ENCODE peak calls at places on chromosomes 11 and 22, in eight cellular contexts. One of them, this sample, is unnamed.

GRCh38 chr22:27105142-27106025 is 448.0 kb downstream of the MIAT start:
- DNase-seq in RWPE1: no peak
- DNase-seq in tibial artery: peak
- DNase-seq in neural progenitor cell: no peak
- DNase-seq in mammary epithelial cell: no peak
- DNase-seq in WERI-Rb-1: no peak
- DNase-seq in CD8-positive, alpha-beta memory T cell: no peak
- DNase-seq in pancreas: no peak
- DNase-seq in this sample: peak

GRCh38 chr11:57424802-57425564 is 1.9 kb downstream of the SLC43A3 start:
- DNase-seq in RWPE1: no peak
- DNase-seq in tibial artery: peak
- DNase-seq in neural progenitor cell: peak
- DNase-seq in mammary epithelial cell: peak
- DNase-seq in WERI-Rb-1: peak
- DNase-seq in CD8-positive, alpha-beta memory T cell: peak
- DNase-seq in pancreas: peak
- DNase-seq in this sample: peak

GRCh38 chr11:22666700-22667439 is 459 bp downstream of the GAS2 start:
- DNase-seq in RWPE1: no peak
- DNase-seq in tibial artery: no peak
- DNase-seq in neural progenitor cell: peak
- DNase-seq in mammary epithelial cell: no peak
- DNase-seq in WERI-Rb-1: peak
- DNase-seq in CD8-positive, alpha-beta memory T cell: no peak
- DNase-seq in pancreas: peak
- DNase-seq in this sample: peak

GRCh38 chr22:48204296-48204695 is 1441.8 kb downstream of the TBC1D22A start:
- DNase-seq in RWPE1: no peak
- DNase-seq in tibial artery: no peak
- DNase-seq in neural progenitor cell: no peak
- DNase-seq in mammary epithelial cell: no peak
- DNase-seq in WERI-Rb-1: no peak
- DNase-seq in CD8-positive, alpha-beta memory T cell: no peak
- DNase-seq in pancreas: no peak
- DNase-seq in this sample: no peak

GRCh38 chr11:90257158-90257525 is 34.3 kb upstream of the CHORDC1 start:
- DNase-seq in RWPE1: no peak
- DNase-seq in tibial artery: no peak
- DNase-seq in neural progenitor cell: no peak
- DNase-seq in mammary epithelial cell: no peak
- DNase-seq in WERI-Rb-1: no peak
- DNase-seq in CD8-positive, alpha-beta memory T cell: no peak
- DNase-seq in pancreas: no peak
- DNase-seq in this sample: no peak

GRCh38 chr11:65873280-65874156 is 918 bp upstream of the EFEMP2 start:
- DNase-seq in RWPE1: peak
- DNase-seq in tibial artery: peak
- DNase-seq in neural progenitor cell: peak
- DNase-seq in mammary epithelial cell: peak
- DNase-seq in WERI-Rb-1: peak
- DNase-seq in CD8-positive, alpha-beta memory T cell: peak
- DNase-seq in pancreas: peak
- DNase-seq in this sample: peak

GRCh38 chr11:17473071-17473744 is 3.4 kb downstream of the ABCC8 start:
- DNase-seq in RWPE1: no peak
- DNase-seq in tibial artery: no peak
- DNase-seq in neural progenitor cell: peak
- DNase-seq in mammary epithelial cell: peak
- DNase-seq in WERI-Rb-1: peak
- DNase-seq in CD8-positive, alpha-beta memory T cell: no peak
- DNase-seq in pancreas: no peak
- DNase-seq in this sample: no peak

GRCh38 chr22:25368271-25368670 is 148.8 kb downstream of the CRYBB2 start:
- DNase-seq in RWPE1: peak
- DNase-seq in tibial artery: no peak
- DNase-seq in neural progenitor cell: no peak
- DNase-seq in mammary epithelial cell: no peak
- DNase-seq in WERI-Rb-1: no peak
- DNase-seq in CD8-positive, alpha-beta memory T cell: no peak
- DNase-seq in pancreas: no peak
- DNase-seq in this sample: peak

GRCh38 chr11:13126430-13126829 is 117.3 kb downstream of the RASSF10 start:
- DNase-seq in RWPE1: peak
- DNase-seq in tibial artery: no peak
- DNase-seq in neural progenitor cell: no peak
- DNase-seq in mammary epithelial cell: peak
- DNase-seq in WERI-Rb-1: no peak
- DNase-seq in CD8-positive, alpha-beta memory T cell: no peak
- DNase-seq in pancreas: no peak
- DNase-seq in this sample: no peak

GRCh38 chr11:12248330-12248729 is 129.0 kb upstream of the PARVA start:
- DNase-seq in RWPE1: no peak
- DNase-seq in tibial artery: peak
- DNase-seq in neural progenitor cell: peak
- DNase-seq in mammary epithelial cell: no peak
- DNase-seq in WERI-Rb-1: no peak
- DNase-seq in CD8-positive, alpha-beta memory T cell: peak
- DNase-seq in pancreas: peak
- DNase-seq in this sample: peak

GRCh38 chr11:69691449-69691848 is 12.4 kb downstream of the FGF19 start:
- DNase-seq in RWPE1: peak
- DNase-seq in tibial artery: no peak
- DNase-seq in neural progenitor cell: no peak
- DNase-seq in mammary epithelial cell: peak
- DNase-seq in WERI-Rb-1: no peak
- DNase-seq in CD8-positive, alpha-beta memory T cell: no peak
- DNase-seq in pancreas: no peak
- DNase-seq in this sample: no peak

GRCh38 chr11:6474806-6475500 is 1.2 kb upstream of the TRIM3 start:
- DNase-seq in RWPE1: no peak
- DNase-seq in tibial artery: no peak
- DNase-seq in neural progenitor cell: no peak
- DNase-seq in mammary epithelial cell: no peak
- DNase-seq in WERI-Rb-1: no peak
- DNase-seq in CD8-positive, alpha-beta memory T cell: no peak
- DNase-seq in pancreas: no peak
- DNase-seq in this sample: no peak

GRCh38 chr11:65388731-65389130 is 2.3 kb downstream of the FRMD8 start:
- DNase-seq in RWPE1: no peak
- DNase-seq in tibial artery: no peak
- DNase-seq in neural progenitor cell: no peak
- DNase-seq in mammary epithelial cell: peak
- DNase-seq in WERI-Rb-1: no peak
- DNase-seq in CD8-positive, alpha-beta memory T cell: no peak
- DNase-seq in pancreas: no peak
- DNase-seq in this sample: no peak

GRCh38 chr22:43288807-43289417 is 54.3 kb downstream of the SCUBE1 start:
- DNase-seq in RWPE1: no peak
- DNase-seq in tibial artery: no peak
- DNase-seq in neural progenitor cell: peak
- DNase-seq in mammary epithelial cell: no peak
- DNase-seq in WERI-Rb-1: no peak
- DNase-seq in CD8-positive, alpha-beta memory T cell: no peak
- DNase-seq in pancreas: no peak
- DNase-seq in this sample: no peak

GRCh38 chr11:104462346-104462745 is 298.4 kb upstream of the PDGFD start:
- DNase-seq in RWPE1: no peak
- DNase-seq in tibial artery: no peak
- DNase-seq in neural progenitor cell: no peak
- DNase-seq in mammary epithelial cell: no peak
- DNase-seq in WERI-Rb-1: no peak
- DNase-seq in CD8-positive, alpha-beta memory T cell: no peak
- DNase-seq in pancreas: no peak
- DNase-seq in this sample: no peak

GRCh38 chr11:125404136-125404810 is 91.8 kb downstream of the FEZ1 start:
- DNase-seq in RWPE1: no peak
- DNase-seq in tibial artery: no peak
- DNase-seq in neural progenitor cell: peak
- DNase-seq in mammary epithelial cell: no peak
- DNase-seq in WERI-Rb-1: peak
- DNase-seq in CD8-positive, alpha-beta memory T cell: no peak
- DNase-seq in pancreas: no peak
- DNase-seq in this sample: no peak

GRCh38 chr11:63680842-63681207 is 475 bp upstream of the RTN3 start:
- DNase-seq in RWPE1: peak
- DNase-seq in tibial artery: no peak
- DNase-seq in neural progenitor cell: no peak
- DNase-seq in mammary epithelial cell: peak
- DNase-seq in WERI-Rb-1: no peak
- DNase-seq in CD8-positive, alpha-beta memory T cell: peak
- DNase-seq in pancreas: no peak
- DNase-seq in this sample: no peak

GRCh38 chr11:18277560-18278271 is 11.7 kb downstream of the SAA1 start:
- DNase-seq in RWPE1: no peak
- DNase-seq in tibial artery: no peak
- DNase-seq in neural progenitor cell: no peak
- DNase-seq in mammary epithelial cell: no peak
- DNase-seq in WERI-Rb-1: no peak
- DNase-seq in CD8-positive, alpha-beta memory T cell: no peak
- DNase-seq in pancreas: peak
- DNase-seq in this sample: peak

GRCh38 chr22:30291334-30291892 is 2.1 kb upstream of the CASTOR1 start:
- DNase-seq in RWPE1: no peak
- DNase-seq in tibial artery: peak
- DNase-seq in neural progenitor cell: no peak
- DNase-seq in mammary epithelial cell: no peak
- DNase-seq in WERI-Rb-1: no peak
- DNase-seq in CD8-positive, alpha-beta memory T cell: no peak
- DNase-seq in pancreas: no peak
- DNase-seq in this sample: no peak

GRCh38 chr22:37366601-37367000 is 60.7 kb downstream of the ELFN2 start:
- DNase-seq in RWPE1: no peak
- DNase-seq in tibial artery: no peak
- DNase-seq in neural progenitor cell: no peak
- DNase-seq in mammary epithelial cell: no peak
- DNase-seq in WERI-Rb-1: no peak
- DNase-seq in CD8-positive, alpha-beta memory T cell: no peak
- DNase-seq in pancreas: no peak
- DNase-seq in this sample: no peak

GRCh38 chr11:7511405-7511804 is 2.4 kb upstream of the PPFIBP2 start:
- DNase-seq in RWPE1: no peak
- DNase-seq in tibial artery: peak
- DNase-seq in neural progenitor cell: no peak
- DNase-seq in mammary epithelial cell: no peak
- DNase-seq in WERI-Rb-1: no peak
- DNase-seq in CD8-positive, alpha-beta memory T cell: no peak
- DNase-seq in pancreas: peak
- DNase-seq in this sample: peak

GRCh38 chr22:46368422-46368821 is 32.9 kb downstream of the TRMU start:
- DNase-seq in RWPE1: no peak
- DNase-seq in tibial artery: no peak
- DNase-seq in neural progenitor cell: no peak
- DNase-seq in mammary epithelial cell: no peak
- DNase-seq in WERI-Rb-1: no peak
- DNase-seq in CD8-positive, alpha-beta memory T cell: no peak
- DNase-seq in pancreas: no peak
- DNase-seq in this sample: no peak

GRCh38 chr22:46366801-46367706 is 31.5 kb downstream of the TRMU start:
- DNase-seq in RWPE1: no peak
- DNase-seq in tibial artery: no peak
- DNase-seq in neural progenitor cell: no peak
- DNase-seq in mammary epithelial cell: no peak
- DNase-seq in WERI-Rb-1: no peak
- DNase-seq in CD8-positive, alpha-beta memory T cell: no peak
- DNase-seq in pancreas: no peak
- DNase-seq in this sample: no peak

GRCh38 chr22:46368871-46369715 is 33.6 kb downstream of the TRMU start:
- DNase-seq in RWPE1: no peak
- DNase-seq in tibial artery: no peak
- DNase-seq in neural progenitor cell: no peak
- DNase-seq in mammary epithelial cell: no peak
- DNase-seq in WERI-Rb-1: no peak
- DNase-seq in CD8-positive, alpha-beta memory T cell: no peak
- DNase-seq in pancreas: no peak
- DNase-seq in this sample: no peak

GRCh38 chr22:46366327-46366731 is 30.8 kb downstream of the TRMU start:
- DNase-seq in RWPE1: no peak
- DNase-seq in tibial artery: no peak
- DNase-seq in neural progenitor cell: no peak
- DNase-seq in mammary epithelial cell: no peak
- DNase-seq in WERI-Rb-1: no peak
- DNase-seq in CD8-positive, alpha-beta memory T cell: no peak
- DNase-seq in pancreas: no peak
- DNase-seq in this sample: no peak

GRCh38 chr22:46367707-46368191 is 32.2 kb downstream of the TRMU start:
- DNase-seq in RWPE1: peak
- DNase-seq in tibial artery: no peak
- DNase-seq in neural progenitor cell: peak
- DNase-seq in mammary epithelial cell: peak
- DNase-seq in WERI-Rb-1: peak
- DNase-seq in CD8-positive, alpha-beta memory T cell: peak
- DNase-seq in pancreas: peak
- DNase-seq in this sample: peak
- H3K27ac ChIP-seq in RWPE1: peak
- H3K27ac ChIP-seq in tibial artery: no peak
- H3K27ac ChIP-seq in neural progenitor cell: no peak
- H3K27ac ChIP-seq in mammary epithelial cell: no peak
- H3K27ac ChIP-seq in WERI-Rb-1: no peak
- H3K27ac ChIP-seq in CD8-positive, alpha-beta memory T cell: no peak
- H3K27ac ChIP-seq in pancreas: no peak
- H3K27ac ChIP-seq in this sample: no peak

GRCh38 chr11:123576501-123576900 is 77.9 kb downstream of the SCN3B start:
- DNase-seq in RWPE1: no peak
- DNase-seq in tibial artery: no peak
- DNase-seq in neural progenitor cell: no peak
- DNase-seq in mammary epithelial cell: no peak
- DNase-seq in WERI-Rb-1: no peak
- DNase-seq in CD8-positive, alpha-beta memory T cell: no peak
- DNase-seq in pancreas: no peak
- DNase-seq in this sample: no peak
- H3K27ac ChIP-seq in RWPE1: no peak
- H3K27ac ChIP-seq in tibial artery: no peak
- H3K27ac ChIP-seq in neural progenitor cell: no peak
- H3K27ac ChIP-seq in mammary epithelial cell: no peak
- H3K27ac ChIP-seq in WERI-Rb-1: peak
- H3K27ac ChIP-seq in CD8-positive, alpha-beta memory T cell: no peak
- H3K27ac ChIP-seq in pancreas: no peak
- H3K27ac ChIP-seq in this sample: no peak

GRCh38 chr11:129313588-129314288 is 61.9 kb upstream of the BARX2 start:
- DNase-seq in RWPE1: no peak
- DNase-seq in tibial artery: no peak
- DNase-seq in neural progenitor cell: no peak
- DNase-seq in mammary epithelial cell: no peak
- DNase-seq in WERI-Rb-1: no peak
- DNase-seq in CD8-positive, alpha-beta memory T cell: no peak
- DNase-seq in pancreas: no peak
- DNase-seq in this sample: no peak
- H3K27ac ChIP-seq in RWPE1: no peak
- H3K27ac ChIP-seq in tibial artery: no peak
- H3K27ac ChIP-seq in neural progenitor cell: no peak
- H3K27ac ChIP-seq in mammary epithelial cell: no peak
- H3K27ac ChIP-seq in WERI-Rb-1: no peak
- H3K27ac ChIP-seq in CD8-positive, alpha-beta memory T cell: no peak
- H3K27ac ChIP-seq in pancreas: peak
- H3K27ac ChIP-seq in this sample: no peak

DNA sequence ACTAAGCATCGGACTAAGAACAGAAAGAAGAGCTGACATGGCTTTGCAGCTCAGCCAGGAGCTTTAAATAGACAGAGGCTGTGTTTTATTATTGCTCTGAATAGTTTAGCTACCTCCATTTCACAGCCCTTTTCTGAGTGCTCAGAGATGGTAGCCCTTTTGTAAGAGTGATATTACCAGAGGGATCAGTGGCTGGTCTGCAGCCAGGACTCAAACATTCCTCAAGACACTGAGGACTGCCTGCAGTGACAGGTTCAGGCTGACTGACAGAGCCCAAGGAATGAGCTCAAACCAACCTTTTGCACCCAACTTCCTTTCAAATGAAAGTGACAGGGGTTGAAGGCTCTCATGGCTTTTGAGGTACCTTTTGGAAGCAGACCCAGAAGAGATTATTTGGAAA is 189.0 kb downstream of the DDX10 start:
- DNase-seq in RWPE1: no peak
- DNase-seq in tibial artery: no peak
- DNase-seq in neural progenitor cell: peak
- DNase-seq in mammary epithelial cell: no peak
- DNase-seq in WERI-Rb-1: peak
- DNase-seq in CD8-positive, alpha-beta memory T cell: no peak
- DNase-seq in pancreas: no peak
- DNase-seq in this sample: peak
- H3K27ac ChIP-seq in RWPE1: no peak
- H3K27ac ChIP-seq in tibial artery: peak
- H3K27ac ChIP-seq in neural progenitor cell: no peak
- H3K27ac ChIP-seq in mammary epithelial cell: no peak
- H3K27ac ChIP-seq in WERI-Rb-1: no peak
- H3K27ac ChIP-seq in CD8-positive, alpha-beta memory T cell: no peak
- H3K27ac ChIP-seq in pancreas: no peak
- H3K27ac ChIP-seq in this sample: no peak